ENCODE peak calls at places on chromosome 2, in six cellular contexts. B, W, P, R, H and T are unnamed samples.
A peak's percentile ranks its signal among the peaks of the same experiment; 100 is the strongest.

GRCh38 chr2:141911485-141912066 is 219.2 kb downstream of the LRP1B start:
- DNase-seq in P (peak; percentile 50), H (peak; percentile 5), W (no peak), R (peak; percentile 25), B (peak; percentile 5), T (peak; percentile 16)

GRCh38 chr2:64462940-64463339 is 9.0 kb downstream of the LGALSL start:
- DNase-seq in H (no peak), W (no peak), B (no peak), R (peak; percentile 68), P (no peak), T (no peak)

GRCh38 chr2:45052388-45052928 is 43.2 kb upstream of the SIX2 start:
- DNase-seq in W (no peak), P (no peak), H (no peak), B (no peak), R (no peak), T (no peak)

GRCh38 chr2:174442546-174443510 is 44.0 kb downstream of the GPR155 start:
- DNase-seq in P (no peak), R (peak; percentile 84), H (peak; percentile 72), B (peak; percentile 72), W (no peak), T (peak; percentile 83)

GRCh38 chr2:9627310-9627709 is 3.5 kb downstream of the YWHAQ start:
- DNase-seq in H (no peak), R (no peak), P (no peak), W (no peak), B (no peak), T (peak; percentile 31)

GRCh38 chr2:98442488-98442887 is 2.2 kb upstream of the INPP4A start:
- DNase-seq in P (no peak), R (no peak), H (no peak), B (no peak), W (no peak), T (no peak)

GRCh38 chr2:159706385-159706980 is 5.8 kb upstream of the MARCHF7 start:
- DNase-seq in H (peak; percentile 93), P (no peak), R (no peak), W (no peak), B (no peak), T (no peak)

GRCh38 chr2:15579641-15580040 is 12.0 kb upstream of the DDX1 start:
- DNase-seq in W (no peak), B (no peak), P (no peak), H (no peak), R (no peak), T (no peak)

GRCh38 chr2:197024206-197024605 is 97.7 kb upstream of the PGAP1 start:
- DNase-seq in P (no peak), B (no peak), W (no peak), R (no peak), H (no peak), T (no peak)

GRCh38 chr2:239167766-239168444 is 232.9 kb downstream of the HDAC4 start:
- DNase-seq in P (no peak), R (no peak), H (no peak), B (no peak), W (peak; percentile 44), T (no peak)

GRCh38 chr2:27830616-27831120 is 59.1 kb downstream of the MRPL33 start:
- DNase-seq in H (no peak), B (peak; percentile 25), W (no peak), P (no peak), R (peak; percentile 17), T (no peak)

GRCh38 chr2:27705851-27706622 is 42.3 kb downstream of the SLC4A1AP start:
- DNase-seq in P (no peak), R (peak; percentile 99), W (peak; percentile 97), H (peak; percentile 83), B (peak; percentile 92), T (peak; percentile 97)

GRCh38 chr2:46001741-46002506 is 295.3 kb upstream of the EPAS1 start:
- DNase-seq in B (no peak), R (no peak), H (peak; percentile 82), W (no peak), P (no peak), T (peak; percentile 57)

GRCh38 chr2:85523062-85523905 is 15.7 kb upstream of the MAT2A start:
- DNase-seq in R (no peak), B (no peak), P (no peak), W (no peak), H (no peak), T (no peak)

GRCh38 chr2:43270930-43271615 is 44.7 kb upstream of the ZFP36L2 start:
- DNase-seq in H (no peak), R (no peak), W (peak; percentile 63), P (no peak), B (no peak), T (no peak)

GRCh38 chr2:140747665-140748064 is 1383.2 kb downstream of the LRP1B start:
- DNase-seq in R (no peak), H (no peak), W (no peak), P (no peak), B (no peak), T (no peak)

GRCh38 chr2:55120634-55121359 is 70.5 kb upstream of the RTN4 start:
- DNase-seq in R (peak; percentile 48), P (no peak), W (peak; percentile 78), H (peak; percentile 90), B (peak; percentile 54), T (peak; percentile 27)

GRCh38 chr2:236787885-236788284 is 218.3 kb downstream of the ACKR3 start:
- DNase-seq in R (no peak), B (no peak), H (no peak), P (no peak), W (no peak), T (no peak)

GRCh38 chr2:24749069-24749691 is 44.0 kb downstream of the PTRHD1 start:
- DNase-seq in R (no peak), B (no peak), H (no peak), P (peak; percentile 30), W (no peak), T (no peak)

GRCh38 chr2:44663471-44664073 is 277.9 kb upstream of the SIX3 start:
- DNase-seq in W (no peak), H (no peak), P (no peak), B (no peak), R (no peak), T (peak; percentile 48)

GRCh38 chr2:85584857-85585780 is 888 bp downstream of the VAMP5 start:
- DNase-seq in B (no peak), W (no peak), H (peak; percentile 55), R (peak; percentile 70), P (no peak), T (peak; percentile 73)

GRCh38 chr2:26870585-26871095 is 22.7 kb downstream of the DPYSL5 start:
- DNase-seq in W (no peak), B (no peak), H (no peak), R (no peak), P (no peak), T (no peak)

GRCh38 chr2:168359082-168359481 is 97.0 kb upstream of the CERS6 start:
- DNase-seq in W (no peak), R (no peak), B (no peak), P (no peak), H (no peak), T (no peak)

GRCh38 chr2:144213797-144214196 is 306.1 kb downstream of the ZEB2 start:
- DNase-seq in W (no peak), B (no peak), H (no peak), R (no peak), P (no peak), T (no peak)

GRCh38 chr2:14220101-14220500 is 412.4 kb upstream of the LRATD1 start:
- DNase-seq in B (peak; percentile 11), H (no peak), W (no peak), R (peak; percentile 46), P (no peak), T (no peak)

GRCh38 chr2:149928026-149928425 is 340.5 kb upstream of the MMADHC start:
- DNase-seq in B (no peak), H (no peak), W (no peak), P (no peak), R (no peak), T (no peak)

GRCh38 chr2:129400825-129401224 is 578.6 kb upstream of the RAB6C start:
- DNase-seq in R (no peak), P (no peak), H (no peak), W (no peak), B (no peak), T (no peak)

GRCh38 chr2:223613017-223613950 is 11.1 kb upstream of the SCG2 start:
- DNase-seq in P (peak; percentile 60), W (peak; percentile 95), H (peak; percentile 99), R (peak; percentile 99), B (peak; percentile 98), T (peak; percentile 99)

GRCh38 chr2:101823347-101823791 is 125.9 kb downstream of the MAP4K4 start:
- DNase-seq in B (peak; percentile 83), H (peak; percentile 76), W (no peak), P (peak; percentile 71), R (peak; percentile 83), T (no peak)

GRCh38 chr2:127479866-127480743 is 46.2 kb downstream of the IWS1 start:
- DNase-seq in P (no peak), B (peak; percentile 22), R (no peak), H (no peak), W (no peak), T (no peak)

GRCh38 chr2:24512836-24513235 is 21.8 kb downstream of the NCOA1 start:
- DNase-seq in P (no peak), W (no peak), R (peak; percentile 40), H (no peak), B (no peak), T (no peak)

GRCh38 chr2:86001326-86001725 is 104.4 kb downstream of the POLR1A start:
- DNase-seq in W (peak; percentile 48), R (no peak), P (no peak), B (no peak), H (no peak), T (no peak)